ENCODE peak calls at places on chromosomes 7 and 10, in five cellular contexts. P is CD4-positive, alpha-beta memory T cell; R is ascending aorta; D is GM23338; V is tibial artery. Z is an unnamed sample. For H3K36me3, the result is how much of the 10 kb centered on the place peaks cover.

GRCh38 chr10:6748981-6749630 is 169.0 kb upstream of the PRKCQ start:
- DNase-seq in D (no peak), R (no peak), V (no peak), P (no peak), Z (no peak)

GRCh38 chr7:85471740-85472139 is 284.9 kb upstream of the SEMA3D start:
- DNase-seq in P (no peak), V (no peak), R (no peak), D (no peak), Z (no peak)

GRCh38 chr10:68302503-68302823 is 29.4 kb upstream of the HNRNPH3 start:
- DNase-seq in V (no peak), P (no peak), D (no peak), R (no peak), Z (no peak)

GRCh38 chr10:2733278-2733963 is 333.9 kb upstream of the PFKP start:
- DNase-seq in P (no peak), V (no peak), R (no peak), D (no peak), Z (no peak)

GRCh38 chr10:114955984-114956383 is 18.0 kb downstream of the TRUB1 start:
- DNase-seq in P (no peak), R (no peak), D (peak), V (no peak), Z (no peak)

GRCh38 chr7:130838738-130839137 is 104.7 kb upstream of the KLF14 start:
- DNase-seq in R (no peak), P (no peak), V (no peak), D (no peak), Z (no peak)

GRCh38 chr10:101441539-101442455 is 87.8 kb downstream of the BTRC start:
- DNase-seq in D (peak), P (peak), R (no peak), V (no peak), Z (no peak)

GRCh38 chr7:24820730-24821044 is 63.4 kb upstream of the GSDME start:
- DNase-seq in D (no peak), R (no peak), V (no peak), P (no peak), Z (no peak)

GRCh38 chr10:3635248-3635647 is 149.8 kb downstream of the KLF6 start:
- DNase-seq in D (no peak), V (no peak), R (no peak), P (no peak), Z (no peak)

GRCh38 chr10:87619705-87620104 is 40.0 kb upstream of the PAPSS2 start:
- DNase-seq in P (no peak), V (no peak), D (no peak), R (no peak), Z (no peak)

GRCh38 chr10:132640326-132641125 is 102.9 kb downstream of the INPP5A start:
- DNase-seq in R (peak), P (no peak), V (peak), D (no peak), Z (no peak)

GRCh38 chr7:125057974-125058373 is 128.3 kb upstream of the POT1 start:
- DNase-seq in R (no peak), P (no peak), D (no peak), V (no peak), Z (no peak)

GRCh38 chr10:28714401-28715053 is 37.2 kb downstream of the BAMBI start:
- DNase-seq in R (no peak), P (no peak), D (no peak), V (no peak), Z (no peak)

GRCh38 chr10:6226216-6226615 is 23.5 kb downstream of the PFKFB3 start:
- DNase-seq in D (no peak), P (no peak), R (no peak), V (no peak), Z (no peak)

GRCh38 chr7:84578825-84579224 is 384.2 kb upstream of the SEMA3A start:
- DNase-seq in D (no peak), P (no peak), R (no peak), V (no peak), Z (no peak)

GRCh38 chr10:36116751-36117150 is 474.7 kb upstream of the FZD8 start:
- DNase-seq in P (no peak), D (no peak), V (no peak), R (no peak), Z (no peak)

GRCh38 chr10:97468162-97468561 is 22.2 kb downstream of the ZDHHC16 start:
- DNase-seq in R (no peak), V (no peak), D (no peak), P (no peak), Z (no peak)

GRCh38 chr10:101141622-101142532 is 10.8 kb downstream of the TLX1 start:
- DNase-seq in P (peak), D (peak), R (peak), V (peak), Z (no peak)

GRCh38 chr10:121312582-121312981 is 285.7 kb downstream of the FGFR2 start:
- DNase-seq in V (no peak), P (no peak), R (no peak), D (no peak), Z (no peak)

GRCh38 chr10:117543245-117543998 is 876 bp downstream of the EMX2 start:
- DNase-seq in D (peak), P (no peak), R (peak), V (peak), Z (no peak)

GRCh38 chr7:479115-479947 is 40.3 kb downstream of the PDGFA start:
- DNase-seq in R (no peak), D (no peak), P (no peak), V (peak), Z (no peak)

GRCh38 chr10:114694735-114695134 is 36.7 kb upstream of the ABLIM1 start:
- DNase-seq in R (no peak), D (peak), P (peak), V (no peak), Z (no peak)

GRCh38 chr7:149286811-149287400 is 24.9 kb downstream of the ZNF783 start:
- DNase-seq in R (no peak), D (no peak), V (no peak), P (no peak), Z (no peak)

GRCh38 chr7:3399858-3400257 is 98.8 kb downstream of the SDK1 start:
- DNase-seq in V (no peak), D (peak), P (no peak), R (no peak), Z (no peak)

GRCh38 chr10:75108684-75109458 is 2.6 kb upstream of the SAMD8 start:
- DNase-seq in V (peak), R (no peak), D (peak), P (no peak), Z (no peak)

GRCh38 chr10:79149662-79150443 is 81.1 kb downstream of the ZMIZ1 start:
- DNase-seq in P (peak), V (peak), D (no peak), R (peak), Z (peak)

GRCh38 chr10:102352066-102352715 is 43.3 kb upstream of the NFKB2 start:
- DNase-seq in R (peak), P (peak), D (peak), V (no peak), Z (no peak)

GRCh38 chr7:75038508-75038907 is 35.1 kb downstream of the RCC1L start:
- DNase-seq in V (no peak), R (no peak), D (peak), P (no peak), Z (no peak)

GRCh38 chr10:131032329-131033165 is 279.0 kb downstream of the TCERG1L start:
- DNase-seq in P (no peak), V (peak), R (peak), D (no peak), Z (no peak)

GRCh38 chr7:30062587-30062986 is 34.4 kb downstream of the PLEKHA8 start:
- DNase-seq in V (no peak), R (no peak), D (peak), P (peak), Z (no peak)

GRCh38 chr7:109821156-109821555 is 1251.5 kb downstream of the DNAJB9 start:
- DNase-seq in V (no peak), R (no peak), P (no peak), D (no peak), Z (no peak)

GRCh38 chr10:75405201-75406143 is 3.9 kb upstream of the ZNF503 start:
- DNase-seq in P (no peak), R (no peak), V (no peak), D (peak), Z (no peak)

GRCh38 chr10:2137549-2138174 is 400.3 kb upstream of the ADARB2 start:
- DNase-seq in D (peak), P (no peak), V (no peak), R (no peak), Z (no peak)

GRCh38 chr7:51059493-51059892 is 257.1 kb downstream of the COBL start:
- DNase-seq in P (no peak), D (no peak), R (no peak), V (no peak), Z (no peak)

GRCh38 chr7:21771906-21772610 is 173.6 kb downstream of the CDCA7L start:
- DNase-seq in V (no peak), P (no peak), R (no peak), D (peak), Z (no peak)

DNA sequence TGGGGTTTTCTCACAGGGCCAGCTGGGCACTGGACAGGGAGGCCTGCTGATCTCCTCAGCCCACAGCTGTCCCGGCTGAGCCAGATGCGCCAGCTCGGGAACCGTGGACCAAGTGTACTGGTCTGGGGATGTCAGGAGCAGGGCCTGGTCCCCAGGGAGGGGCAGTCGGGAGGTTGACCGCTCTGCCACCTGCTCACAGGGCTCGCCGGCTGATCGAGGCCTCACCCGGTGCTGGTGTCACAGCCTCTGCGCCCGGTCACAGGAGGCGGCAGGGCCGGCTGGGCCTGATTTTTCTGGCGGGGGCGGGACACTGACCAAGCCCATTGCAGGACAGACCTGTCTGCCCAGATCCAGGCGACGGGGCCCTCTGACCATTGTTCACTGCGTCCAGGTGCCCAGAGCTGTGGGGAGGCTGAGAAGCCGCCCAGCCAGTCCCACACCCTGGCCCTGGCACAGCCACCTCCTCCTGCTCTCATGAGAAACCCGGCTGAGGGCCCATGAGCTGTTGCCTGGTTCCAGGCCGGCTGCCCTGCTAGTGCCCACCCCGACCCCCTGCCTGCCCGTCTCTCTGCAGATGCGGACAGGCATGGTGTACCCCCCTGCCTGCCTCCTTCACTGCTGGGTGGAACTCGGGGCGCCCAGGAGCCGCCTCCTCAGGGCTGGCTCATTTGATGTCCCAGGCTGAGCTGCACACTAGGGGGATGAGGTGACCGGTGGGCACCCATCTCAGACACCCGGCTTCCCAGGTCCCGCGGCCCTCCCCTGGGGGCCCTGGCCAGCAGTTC is 3.0 kb upstream of the TMEM184A start:
- DNase-seq in P (no peak), D (no peak), R (no peak), V (no peak), Z (no peak)
- H3K27ac ChIP-seq in P (no peak), D (no peak), R (no peak), V (no peak), Z (peak)

GRCh38 chr7:73698410-73698809 is 15.0 kb downstream of the BUD23 start:
- DNase-seq in R (no peak), D (no peak), P (no peak), V (no peak), Z (no peak)
- H3K36me3 ChIP-seq in R (half or more), D (under half), P (half or more), V (under half), Z (under half)

DNA sequence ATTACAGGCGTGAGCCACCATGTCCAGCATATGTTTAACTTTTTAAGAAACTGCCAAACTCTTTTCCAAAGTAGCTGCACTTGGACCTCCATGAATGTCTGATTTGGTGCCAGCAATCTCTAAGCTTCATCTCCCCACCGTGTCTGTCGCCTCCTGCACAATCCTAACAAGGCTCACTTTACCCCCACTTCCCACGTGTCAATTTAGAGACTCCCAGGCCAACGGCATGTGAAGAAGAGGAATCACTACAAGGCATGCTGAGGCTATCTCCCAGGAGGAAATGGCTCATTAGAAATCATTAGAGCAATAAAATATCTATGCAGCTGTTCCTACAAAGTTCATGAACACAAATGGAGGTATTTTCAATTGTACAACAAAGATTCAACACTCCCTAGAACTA is 14.8 kb downstream of the ST8SIA6 start:
- DNase-seq in D (no peak), P (no peak), V (no peak), R (no peak), Z (no peak)
- H3K27ac ChIP-seq in D (no peak), P (no peak), V (no peak), R (no peak), Z (no peak)

DNA sequence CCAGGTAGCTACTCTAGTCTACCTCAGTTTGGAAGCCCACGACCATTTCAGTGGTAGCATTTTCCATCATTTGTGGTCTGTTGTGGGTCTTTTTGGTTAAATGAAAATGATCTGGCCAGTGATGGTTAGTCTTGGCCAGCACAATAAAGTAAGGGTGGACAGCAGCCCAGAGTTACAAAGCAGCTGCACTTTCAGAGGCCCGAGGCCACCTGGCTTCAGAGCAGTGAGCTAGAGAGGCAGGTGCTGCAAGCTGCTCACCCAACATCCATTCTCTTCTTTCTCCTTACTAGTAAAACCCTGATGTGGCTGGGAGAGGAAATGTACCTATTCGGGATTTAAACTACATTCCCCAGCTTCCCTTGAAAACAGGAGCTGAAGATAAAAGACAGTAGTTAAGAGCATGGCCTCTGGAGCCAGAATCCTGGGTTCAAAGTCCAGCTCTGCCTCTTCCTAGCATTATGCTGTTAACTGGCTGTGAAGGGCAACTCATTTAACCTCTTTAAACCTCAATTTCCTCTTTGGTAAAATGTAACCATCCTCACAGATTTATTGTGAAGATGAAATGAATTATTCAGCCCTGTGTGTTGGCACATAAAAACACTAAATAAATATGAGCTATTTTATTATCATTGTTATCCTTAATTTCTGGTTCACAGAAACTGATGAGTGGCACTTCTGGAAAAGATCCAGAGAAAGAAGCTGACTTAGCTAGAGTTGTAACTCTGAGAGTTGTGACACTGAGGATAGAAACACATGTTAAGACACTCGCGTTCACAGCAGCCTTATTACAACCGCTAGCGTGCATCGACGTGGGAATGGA is 517.3 kb downstream of the PARD3 start:
- DNase-seq in P (no peak), R (no peak), D (peak), V (no peak), Z (no peak)
- H3K36me3 ChIP-seq in P (under half), R (under half), D (under half), V (under half), Z (under half)

GRCh38 chr10:73871295-73871914 is 3.0 kb downstream of the CAMK2G start:
- DNase-seq in P (no peak), V (no peak), R (no peak), D (no peak), Z (no peak)
- H3K27ac ChIP-seq in P (no peak), V (peak), R (peak), D (no peak), Z (peak)

GRCh38 chr7:129714514-129715063 is 103.1 kb downstream of the NRF1 start:
- DNase-seq in R (no peak), D (no peak), V (no peak), P (no peak), Z (no peak)
- H3K36me3 ChIP-seq in R (half or more), D (under half), V (half or more), P (half or more), Z (under half)

Z was measured in esophagus squamous epithelium.